ENCODE peak calls at places on chromosomes 5 and 9, in five cellular contexts. T, O, F, X and C are unnamed samples.

GRCh38 chr5:57366744-57367143 is 115.9 kb downstream of the ACTBL2 start:
- DNase-seq in F (no peak), T (peak; percentile 91), X (peak; percentile 77), O (no peak), C (no peak)

GRCh38 chr5:68839019-68839552 is 254.7 kb upstream of the SLC30A5 start:
- DNase-seq in X (no peak), F (no peak), T (no peak), O (no peak), C (no peak)

GRCh38 chr9:79446540-79447307 is 125.0 kb upstream of the TLE4 start:
- DNase-seq in T (no peak), F (no peak), X (no peak), O (no peak), C (no peak)

GRCh38 chr5:119328753-119329602 is 26.8 kb upstream of the TNFAIP8 start:
- DNase-seq in F (no peak), X (no peak), O (peak; percentile 59), T (no peak), C (no peak)

GRCh38 chr5:54774281-54775171 is 210.9 kb downstream of the ESM1 start:
- DNase-seq in O (peak; percentile 25), F (no peak), T (no peak), X (no peak), C (peak; percentile 7)

GRCh38 chr9:16806674-16807073 is 63.8 kb downstream of the BNC2 start:
- DNase-seq in O (no peak), X (no peak), F (no peak), T (no peak), C (no peak)

GRCh38 chr5:54889826-54890225 is 95.6 kb downstream of the ESM1 start:
- DNase-seq in F (no peak), X (no peak), O (no peak), T (peak; percentile 27), C (peak; percentile 63)

GRCh38 chr5:56585466-56585865 is 229.9 kb upstream of the MAP3K1 start:
- DNase-seq in F (no peak), T (no peak), O (no peak), X (no peak), C (peak; percentile 36)

GRCh38 chr9:21754741-21755140 is 47.7 kb upstream of the MTAP start:
- DNase-seq in F (no peak), O (no peak), X (no peak), T (no peak), C (no peak)

GRCh38 chr5:143308726-143309125 is 94.8 kb downstream of the NR3C1 start:
- DNase-seq in F (no peak), O (no peak), T (no peak), X (no peak), C (no peak)

GRCh38 chr5:116308391-116308790 is 223.6 kb downstream of the COMMD10 start:
- DNase-seq in T (peak; percentile 6), F (no peak), O (no peak), X (no peak), C (no peak)
- H3K9me3 ChIP-seq in T (peaks cover 4% of the 10 kb centered on the region), F (peaks cover 3% of the 10 kb centered on the region), O (peaks cover 2% of the 10 kb centered on the region), X (peaks cover 7% of the 10 kb centered on the region), C (no peaks in the 10 kb centered on the region)

GRCh38 chr5:132215329-132215728 is 12.3 kb downstream of the P4HA2 start:
- DNase-seq in T (peak; percentile 48), F (no peak), O (no peak), X (no peak), C (peak; percentile 80)
- TF ChIP-seq JUN in T (no peak), F (no peak), O (no peak), X (no peak), C (no peak)

GRCh38 chr9:94148419-94148818 is 64.2 kb downstream of the PTPDC1 start:
- DNase-seq in T (no peak), O (no peak), F (no peak), X (no peak), C (no peak)

GRCh38 chr9:94150890-94151660 is 66.8 kb downstream of the PTPDC1 start:
- DNase-seq in O (no peak), T (no peak), F (no peak), X (peak; percentile 27), C (no peak)

GRCh38 chr9:94149696-94150095 is 65.4 kb downstream of the PTPDC1 start:
- DNase-seq in O (no peak), X (no peak), T (no peak), F (no peak), C (no peak)

GRCh38 chr9:94147776-94148175 is 63.5 kb downstream of the PTPDC1 start:
- DNase-seq in X (no peak), F (no peak), T (no peak), O (no peak), C (no peak)

GRCh38 chr9:94150279-94150828 is 66.1 kb downstream of the PTPDC1 start:
- DNase-seq in O (no peak), T (no peak), F (no peak), X (no peak), C (no peak)
- TF ChIP-seq CTCF in O (no peak), T (no peak), F (no peak), X (no peak), C (no peak)

GRCh38 chr5:1265026-1265425 is 29.8 kb downstream of the TERT start:
- DNase-seq in O (no peak), T (no peak), X (no peak), F (no peak), C (no peak)
- H3K9me3 ChIP-seq in O (no peaks in the 10 kb centered on the region), T (no peaks in the 10 kb centered on the region), X (no peaks in the 10 kb centered on the region), F (peaks cover 53% of the 10 kb centered on the region), C (no peaks in the 10 kb centered on the region)